ENCODE peak calls at places on chromosomes 2 and 18, in ten cellular contexts. W is CD4-positive, CD25-positive, alpha-beta regulatory T cell; Y is psoas muscle; V is GM23248; I is H7; N is adipocyte; G is A673; K is HL-60; D is spleen; T is endodermal cell. B is an unnamed sample.

GRCh38 chr18:3983351-3983969 is 471.6 kb downstream of the DLGAP1 start:
- DNase-seq in W (no peak), Y (no peak), V (peak), I (no peak), N (peak), G (peak), K (no peak), D (no peak), T (no peak), B (peak)

GRCh38 chr2:218394298-218395089 is 5.2 kb upstream of the CTDSP1 start:
- DNase-seq in W (no peak), Y (peak), V (no peak), I (no peak), N (no peak), G (no peak), K (no peak), D (no peak), T (peak), B (no peak)

GRCh38 chr2:33230877-33231276 is 245.6 kb upstream of the RASGRP3 start:
- DNase-seq in W (no peak), Y (no peak), V (no peak), I (no peak), N (no peak), G (no peak), K (no peak), D (no peak), T (no peak), B (no peak)

GRCh38 chr18:813405-814071 is 1.5 kb upstream of the YES1 start:
- DNase-seq in W (peak), Y (no peak), V (no peak), I (no peak), N (no peak), G (no peak), K (no peak), D (no peak), T (no peak), B (no peak)

GRCh38 chr18:2354292-2354691 is 217.0 kb downstream of the METTL4 start:
- DNase-seq in W (no peak), Y (no peak), V (no peak), I (no peak), N (no peak), G (no peak), K (no peak), D (no peak), T (no peak), B (no peak)

GRCh38 chr2:65349863-65350262 is 82.5 kb downstream of the SPRED2 start:
- DNase-seq in W (no peak), Y (no peak), V (peak), I (no peak), N (peak), G (peak), K (no peak), D (no peak), T (no peak), B (peak)

GRCh38 chr2:60533114-60534033 is 20.1 kb downstream of the BCL11A start:
- DNase-seq in W (no peak), Y (no peak), V (peak), I (no peak), N (peak), G (no peak), K (no peak), D (no peak), T (no peak), B (no peak)

GRCh38 chr2:110851531-110851930 is 119.2 kb downstream of the ACOXL start:
- DNase-seq in W (no peak), Y (no peak), V (no peak), I (no peak), N (no peak), G (no peak), K (no peak), D (no peak), T (no peak), B (no peak)

GRCh38 chr2:177572236-177572671 is 179.7 kb downstream of the AGPS start:
- DNase-seq in W (no peak), Y (no peak), V (no peak), I (no peak), N (no peak), G (peak), K (no peak), D (no peak), T (no peak), B (peak)

GRCh38 chr2:206615417-206616089 is 26.7 kb upstream of the FAM237A start:
- DNase-seq in W (no peak), Y (no peak), V (no peak), I (no peak), N (no peak), G (no peak), K (no peak), D (no peak), T (no peak), B (no peak)

GRCh38 chr2:35989040-35989439 is 366.5 kb upstream of the CRIM1 start:
- DNase-seq in W (no peak), Y (no peak), V (no peak), I (no peak), N (no peak), G (no peak), K (no peak), D (no peak), T (no peak), B (no peak)
- H3K4me3 ChIP-seq in W (no peak), Y (no peak), V (no peak), I (no peak), N (no peak), G (no peak), K (no peak), D (no peak), T (no peak), B (no peak)

DNA sequence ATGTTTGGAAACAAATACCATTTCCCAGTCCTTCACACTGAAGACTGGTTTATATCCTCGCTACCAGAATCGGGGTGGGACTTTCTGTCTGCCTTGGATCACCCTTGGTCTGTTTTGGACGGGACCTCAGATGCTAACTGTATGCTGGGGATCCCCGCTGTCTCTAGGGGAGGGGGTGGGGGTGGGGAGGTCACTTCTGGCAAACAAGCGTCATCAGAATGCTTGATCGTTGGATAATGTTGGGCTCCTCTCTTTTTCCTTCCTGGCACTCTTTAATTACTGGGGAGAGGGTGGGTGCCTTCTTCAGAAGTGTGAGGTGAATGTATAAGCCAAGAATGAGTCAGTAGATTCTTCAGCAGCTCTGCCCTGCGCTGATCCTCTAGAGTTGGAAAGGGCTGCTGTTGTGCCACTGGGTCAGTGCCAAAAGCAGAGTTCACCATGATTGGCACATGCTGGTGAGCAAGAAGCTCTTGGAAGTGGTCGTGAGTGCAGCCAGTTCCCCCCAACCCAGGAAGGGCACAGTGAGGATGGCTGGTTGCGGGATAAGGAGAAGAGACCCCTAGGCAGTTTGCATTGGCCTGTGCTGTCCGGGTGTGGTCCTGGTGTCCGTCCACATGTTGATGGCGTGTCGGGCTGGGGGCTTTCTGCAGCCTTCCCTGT is 32.2 kb downstream of the DGKD start:
- DNase-seq in W (no peak), Y (no peak), V (peak), I (peak), N (peak), G (no peak), K (no peak), D (no peak), T (no peak), B (no peak)
- H3K4me3 ChIP-seq in W (peak), Y (no peak), V (no peak), I (no peak), N (no peak), G (no peak), K (no peak), D (no peak), T (no peak), B (no peak)

GRCh38 chr18:47560693-47561092 is 309.2 kb upstream of the SKOR2 start:
- DNase-seq in W (no peak), Y (no peak), V (no peak), I (peak), N (no peak), G (no peak), K (no peak), D (no peak), T (peak), B (no peak)
- H3K4me3 ChIP-seq in W (no peak), Y (no peak), V (no peak), I (no peak), N (no peak), G (no peak), K (no peak), D (no peak), T (no peak), B (no peak)

GRCh38 chr2:232928564-232929302 is 58.7 kb downstream of the SNORC start:
- DNase-seq in W (no peak), Y (no peak), V (no peak), I (peak), N (no peak), G (no peak), K (no peak), D (no peak), T (peak), B (no peak)
- H3K4me3 ChIP-seq in W (no peak), Y (peak), V (no peak), I (peak), N (no peak), G (peak), K (no peak), D (peak), T (no peak), B (no peak)

B was measured in foreskin fibroblast.